ENCODE peak calls at places on chromosomes 1 and 21, in four cellular contexts. Q is K562, P is HepG2, C is HCT116. A is an unnamed sample.

GRCh38 chr21:42118901-42119300 is 47.8 kb downstream of the UMODL1 start:
- DNase-seq in Q (no peak), P (no peak), C (no peak), A (no peak)

GRCh38 chr1:161044535-161044907 is 1.3 kb downstream of the USF1 start:
- DNase-seq in Q (no peak), P (no peak), C (no peak), A (no peak)

GRCh38 chr21:44510508-44511218 is 29.3 kb downstream of the KRTAP10-1 start:
- DNase-seq in Q (peak; percentile 90), P (peak; percentile 57), C (peak; percentile 29), A (no peak)

GRCh38 chr1:248804771-248805681 is 20.7 kb downstream of the SH3BP5L start:
- DNase-seq in Q (no peak), P (no peak), C (no peak), A (no peak)

GRCh38 chr1:115977481-115978258 is 1.4 kb downstream of the SLC22A15 start:
- DNase-seq in Q (no peak), P (peak; percentile 49), C (peak; percentile 27), A (no peak)

GRCh38 chr1:181587870-181588438 is 104.6 kb downstream of the CACNA1E start:
- DNase-seq in Q (peak; percentile 46), P (no peak), C (no peak), A (no peak)

GRCh38 chr1:243708210-243708609 is 141.8 kb downstream of the AKT3 start:
- DNase-seq in Q (no peak), P (no peak), C (no peak), A (no peak)

GRCh38 chr1:90012305-90012704 is 17.4 kb downstream of the ZNF326 start:
- DNase-seq in Q (no peak), P (no peak), C (no peak), A (no peak)

GRCh38 chr1:63487336-63488065 is 35.5 kb downstream of the ITGB3BP start:
- DNase-seq in Q (no peak), P (no peak), C (no peak), A (no peak)

GRCh38 chr1:103111926-103112325 is 3.6 kb upstream of the COL11A1 start:
- DNase-seq in Q (no peak), P (no peak), C (no peak), A (no peak)

GRCh38 chr1:33060579-33061083 is 20.3 kb upstream of the AZIN2 start:
- DNase-seq in Q (no peak), P (no peak), C (no peak), A (no peak)

GRCh38 chr21:36966066-36966845 is at the start of gene HLCS:
- DNase-seq in Q (peak; percentile 94), P (peak; percentile 59), C (no peak), A (no peak)

GRCh38 chr1:169119405-169119804 is 12.9 kb downstream of the ATP1B1 start:
- DNase-seq in Q (no peak), P (no peak), C (no peak), A (no peak)

GRCh38 chr1:204213668-204214662 is at the start of gene GOLT1A:
- DNase-seq in Q (peak; percentile 71), P (peak; percentile 90), C (peak; percentile 85), A (peak; percentile 12)

GRCh38 chr1:232393010-232393833 is 236.7 kb downstream of the SIPA1L2 start:
- DNase-seq in Q (no peak), P (no peak), C (no peak), A (no peak)

GRCh38 chr1:115771847-115772457 is 3.4 kb upstream of the CASQ2 start:
- DNase-seq in Q (peak; percentile 71), P (peak; percentile 78), C (peak; percentile 82), A (peak; percentile 54)

GRCh38 chr1:226939439-226940028 is 560 bp upstream of the COQ8A start:
- DNase-seq in Q (peak; percentile 64), P (no peak), C (no peak), A (no peak)

GRCh38 chr1:215031392-215031791 is 51.1 kb upstream of the KCNK2 start:
- DNase-seq in Q (no peak), P (no peak), C (no peak), A (no peak)

GRCh38 chr1:3676581-3677410 is 24.5 kb downstream of the TP73 start:
- DNase-seq in Q (no peak), P (no peak), C (no peak), A (no peak)

GRCh38 chr1:212630159-212630900 is 21.8 kb downstream of the ATF3 start:
- DNase-seq in Q (peak; percentile 85), P (peak; percentile 48), C (peak; percentile 34), A (no peak)

GRCh38 chr1:175294179-175294756 is 101.7 kb upstream of the KIAA0040 start:
- DNase-seq in Q (no peak), P (no peak), C (no peak), A (no peak)

GRCh38 chr1:64471218-64471719 is 1.3 kb downstream of the CACHD1 start:
- DNase-seq in Q (no peak), P (no peak), C (no peak), A (no peak)

GRCh38 chr1:40450491-40451237 is 388 bp downstream of the ZFP69B start:
- DNase-seq in Q (peak; percentile 71), P (peak; percentile 5), C (no peak), A (peak; percentile 42)

GRCh38 chr1:19067912-19068638 is 111.6 kb upstream of the IFFO2 start:
- DNase-seq in Q (no peak), P (no peak), C (no peak), A (no peak)

DNA sequence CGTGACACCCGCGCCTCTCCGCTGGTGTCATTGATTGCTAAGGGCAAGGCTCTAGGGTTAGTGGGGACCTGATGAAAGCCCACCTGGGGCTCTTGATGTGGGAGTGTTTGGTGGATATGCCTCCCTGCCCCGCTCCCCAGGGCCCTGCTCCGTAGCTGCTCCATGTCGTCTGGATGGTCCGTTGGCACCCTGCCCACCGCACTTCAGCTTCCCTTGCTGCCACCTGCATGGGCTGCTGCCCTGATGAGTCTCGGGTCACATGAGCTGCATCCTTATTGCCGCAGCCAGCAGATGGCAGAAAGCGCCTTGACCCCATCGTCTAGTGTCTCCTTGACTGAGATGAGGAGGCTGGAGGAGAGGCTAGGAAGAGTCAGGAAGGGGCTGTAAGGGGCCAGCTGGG is 439.4 kb downstream of the CAMTA1 start:
- DNase-seq in Q (no peak), P (no peak), C (peak; percentile 37), A (no peak)
- TF ChIP-seq CTCF in Q (peak; percentile 39), P (peak; percentile 47), C (peak; percentile 55), A (no peak)

DNA sequence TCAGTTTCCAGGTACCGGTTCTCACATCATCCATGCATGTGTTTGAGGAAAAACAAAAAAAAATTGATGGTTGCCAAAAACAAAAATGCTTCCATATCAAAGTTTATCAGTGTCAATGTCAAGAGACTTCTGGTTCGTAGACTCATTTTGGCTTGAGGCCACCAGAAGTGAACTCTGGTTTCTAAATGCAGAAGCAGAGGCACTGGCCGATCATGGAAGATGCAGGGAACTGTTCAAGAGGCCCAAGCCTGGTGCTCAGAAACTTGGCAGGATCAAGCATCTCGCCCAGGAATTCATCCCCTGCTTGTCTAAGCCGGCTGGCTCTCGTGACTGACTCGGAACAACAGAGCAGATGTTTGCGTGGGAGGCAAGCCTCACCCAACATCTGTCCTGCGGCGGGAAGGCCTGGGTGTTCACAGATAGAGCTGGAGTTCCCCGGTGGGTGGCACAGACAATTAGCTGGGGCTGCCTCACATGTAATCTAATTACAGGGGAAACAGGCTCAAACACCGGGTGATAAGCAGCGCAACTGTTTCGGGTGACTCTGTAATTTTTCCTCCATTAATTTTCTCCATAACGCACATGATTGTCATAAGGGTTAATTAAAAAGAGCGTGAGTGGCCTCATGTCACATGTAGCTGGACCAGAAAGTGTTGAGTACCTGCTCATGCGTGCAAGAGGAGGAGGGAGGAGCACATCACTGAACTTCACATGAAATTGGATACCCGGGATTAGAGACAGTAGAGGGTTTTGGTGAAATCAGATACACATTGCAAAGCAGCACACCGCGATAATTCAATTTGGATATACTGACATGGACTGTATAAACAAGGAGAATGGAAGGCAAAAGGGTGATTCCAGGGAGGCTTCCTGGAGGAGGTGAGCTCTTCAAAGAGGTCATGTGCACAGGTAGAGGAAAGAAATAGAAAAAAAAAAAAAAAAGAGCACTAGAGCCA is 180.0 kb downstream of the ETS2 start:
- DNase-seq in Q (peak; percentile 95), P (no peak), C (no peak), A (no peak)
- TF ChIP-seq POLR2AphosphoS5 in Q (peak; percentile 97), P (no peak), C (no peak), A (no peak)

GRCh38 chr1:209822706-209823105 is 5.1 kb upstream of the UTP25 start:
- DNase-seq in Q (no peak), P (no peak), C (no peak), A (no peak)

GRCh38 chr1:209820986-209821385 is 6.8 kb upstream of the UTP25 start:
- DNase-seq in Q (no peak), P (no peak), C (no peak), A (no peak)

GRCh38 chr1:209825591-209826433 is 2.0 kb upstream of the UTP25 start:
- DNase-seq in Q (no peak), P (no peak), C (no peak), A (no peak)

GRCh38 chr1:209827384-209828261 is at the start of gene UTP25:
- DNase-seq in Q (peak; percentile 87), P (peak; percentile 91), C (peak; percentile 96), A (peak; percentile 97)

GRCh38 chr1:209823143-209824041 is 4.4 kb upstream of the UTP25 start:
- DNase-seq in Q (peak; percentile 63), P (peak; percentile 38), C (peak; percentile 55), A (no peak)
- TF ChIP-seq TCF7L2 in Q (no peak), P (no peak), C (no peak), A (no peak)

GRCh38 chr1:29382851-29383588 is 146.7 kb downstream of the PTPRU start:
- DNase-seq in Q (no peak), P (no peak), C (no peak), A (no peak)

GRCh38 chr1:29381426-29381825 is 145.1 kb downstream of the PTPRU start:
- DNase-seq in Q (no peak), P (no peak), C (no peak), A (no peak)

GRCh38 chr1:29380532-29380931 is 144.2 kb downstream of the PTPRU start:
- DNase-seq in Q (no peak), P (no peak), C (no peak), A (no peak)

GRCh38 chr1:29383972-29384371 is 147.7 kb downstream of the PTPRU start:
- DNase-seq in Q (no peak), P (no peak), C (no peak), A (no peak)

DNA sequence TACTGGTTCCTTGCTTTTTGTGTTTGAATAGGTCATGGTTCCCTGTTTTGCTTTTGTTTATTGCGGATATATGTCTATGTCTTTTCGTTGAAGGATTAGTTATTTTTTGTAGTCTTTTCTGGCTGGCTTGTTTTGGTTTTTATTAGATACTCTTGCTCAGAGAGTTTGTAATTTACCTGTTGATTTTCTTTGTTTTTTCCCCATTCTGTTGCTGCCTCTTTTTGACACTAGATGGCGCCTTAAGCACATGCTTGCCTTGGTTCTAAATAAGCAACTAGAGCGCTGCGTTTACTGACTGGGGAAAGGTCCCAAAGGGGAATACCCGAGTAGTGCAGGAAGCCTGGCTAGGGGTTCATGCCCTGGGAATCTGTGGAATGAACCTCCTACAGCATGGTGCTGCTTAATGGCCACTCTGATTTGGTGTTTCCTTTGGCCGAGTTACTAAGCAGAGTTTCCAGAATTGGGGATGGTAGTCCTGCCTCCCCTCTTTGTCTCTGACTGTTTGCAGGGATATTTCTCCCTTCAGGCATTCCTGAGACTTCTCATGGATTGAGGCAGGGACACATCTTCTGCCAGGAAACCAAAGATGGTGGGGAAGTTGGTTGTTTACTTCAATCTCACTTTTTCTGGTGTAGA is 143.2 kb downstream of the PTPRU start:
- DNase-seq in Q (peak; percentile 64), P (peak; percentile 53), C (peak; percentile 72), A (peak; percentile 15)
- TF ChIP-seq CTCF in Q (peak; percentile 95), P (peak; percentile 85), C (peak; percentile 99), A (peak; percentile 83)